ENCODE peak calls at places on chromosomes 3 and 15, in ten cellular contexts. E is NB4, J is fibroblast of pulmonary artery, N is Right ventricle myocardium superior, U is GM23248, H is HuH-7.5, M is activated gamma-delta T cell treated with Interleukin-2 at 50 U/mL for 16 hours, B is activated T-cell treated with anti-CD3 and anti-CD28 coated beads for 48 hours, V is cardiac muscle cell, C is T1000. P is an unnamed sample.

GRCh38 chr15:68829068-68829467 is 8.4 kb upstream of the ANP32A start:
- DNase-seq in H (no peak), C (no peak), B (no peak), N (no peak), M (no peak), E (peak), J (peak), V (no peak), U (peak), P (peak)

GRCh38 chr3:64417816-64418215 is 192.6 kb upstream of the PRICKLE2 start:
- DNase-seq in U (peak), C (no peak), E (no peak), J (peak), H (no peak), M (no peak), N (no peak), V (peak), B (no peak), P (no peak)

GRCh38 chr3:21654662-21655061 is 96.3 kb downstream of the ZNF385D start:
- DNase-seq in M (no peak), C (no peak), V (peak), N (no peak), B (no peak), J (peak), U (peak), E (no peak), H (no peak), P (no peak)

GRCh38 chr3:139764936-139765335 is 87.2 kb upstream of the NMNAT3 start:
- DNase-seq in E (no peak), U (peak), V (peak), B (no peak), C (peak), J (peak), M (no peak), N (no peak), H (no peak), P (no peak)

GRCh38 chr15:28002867-28003266 is 96.2 kb downstream of the OCA2 start:
- DNase-seq in C (no peak), B (no peak), M (no peak), V (no peak), U (no peak), H (no peak), J (no peak), E (no peak), N (no peak), P (no peak)

GRCh38 chr3:71069797-71070196 is 513.7 kb downstream of the FOXP1 start:
- DNase-seq in M (peak), J (peak), E (peak), V (peak), U (peak), B (peak), C (no peak), N (peak), H (no peak), P (peak)

GRCh38 chr3:156150434-156151066 is 30.2 kb downstream of the KCNAB1 start:
- DNase-seq in H (no peak), E (peak), B (no peak), U (peak), N (no peak), V (peak), M (peak), J (peak), C (peak), P (peak)

GRCh38 chr3:138186216-138186615 is 885 bp upstream of the ARMC8 start:
- DNase-seq in J (no peak), V (no peak), N (no peak), C (no peak), H (no peak), U (no peak), M (no peak), E (peak), B (no peak), P (no peak)

GRCh38 chr15:90320062-90320884 is 31.8 kb upstream of the ZNF774 start:
- DNase-seq in H (peak), N (peak), B (peak), U (peak), M (peak), J (peak), V (peak), C (peak), E (peak), P (peak)

GRCh38 chr15:60652245-60652644 is 173.3 kb upstream of the ICE2 start:
- DNase-seq in B (no peak), V (no peak), N (no peak), E (no peak), C (no peak), H (no peak), J (no peak), M (no peak), U (no peak), P (no peak)

GRCh38 chr3:151282921-151283320 is 4.6 kb upstream of the P2RY14 start:
- DNase-seq in U (peak), M (no peak), C (no peak), E (peak), J (peak), N (no peak), B (no peak), H (peak), V (peak), P (peak)

GRCh38 chr3:125067225-125067624 is 11.4 kb upstream of the HEG1 start:
- DNase-seq in J (no peak), U (no peak), B (no peak), H (no peak), E (no peak), N (no peak), C (no peak), V (peak), M (no peak), P (no peak)

GRCh38 chr3:49378249-49378899 is 20.2 kb upstream of the GPX1 start:
- DNase-seq in H (no peak), C (no peak), J (peak), M (no peak), E (peak), V (peak), B (no peak), N (peak), U (peak), P (no peak)

GRCh38 chr3:41093476-41093875 is 105.8 kb upstream of the CTNNB1 start:
- DNase-seq in V (no peak), C (no peak), B (no peak), U (no peak), N (no peak), H (no peak), J (no peak), M (no peak), E (no peak), P (no peak)

GRCh38 chr3:115819785-115820384 is 196.6 kb downstream of the GAP43 start:
- DNase-seq in B (peak), E (peak), V (peak), J (peak), M (peak), N (peak), C (peak), U (peak), H (peak), P (peak)

GRCh38 chr3:170055209-170055608 is 17.4 kb downstream of the GPR160 start:
- DNase-seq in H (no peak), E (peak), U (peak), V (no peak), N (no peak), J (no peak), M (no peak), C (no peak), B (no peak), P (no peak)

GRCh38 chr3:52395503-52395865 is 49.4 kb downstream of the SEMA3G start:
- DNase-seq in V (no peak), U (no peak), E (no peak), H (no peak), B (no peak), C (no peak), N (peak), J (no peak), M (no peak), P (no peak)

GRCh38 chr15:64209680-64210334 is 47.0 kb upstream of the PPIB start:
- DNase-seq in B (no peak), M (no peak), N (no peak), J (peak), U (peak), H (peak), C (no peak), E (peak), V (peak), P (peak)

GRCh38 chr15:82849556-82850241 is 40.3 kb downstream of the WHAMM start:
- DNase-seq in N (peak), H (peak), E (peak), V (peak), B (peak), C (no peak), J (peak), U (peak), M (peak), P (peak)

GRCh38 chr3:14210843-14211594 is 32.4 kb downstream of the LSM3 start:
- DNase-seq in U (peak), E (no peak), V (peak), C (peak), M (no peak), J (peak), H (no peak), B (no peak), N (no peak), P (no peak)

GRCh38 chr15:92667291-92667904 is 11.8 kb upstream of the FAM174B start:
- DNase-seq in V (peak), U (no peak), C (no peak), H (peak), M (no peak), E (no peak), N (no peak), B (no peak), J (no peak), P (no peak)

GRCh38 chr3:14810070-14810732 is 8.6 kb upstream of the FGD5 start:
- DNase-seq in V (peak), U (peak), H (no peak), J (peak), B (no peak), E (no peak), N (peak), C (no peak), M (no peak), P (no peak)

P was measured in Kasumi-1.